ENCODE peak calls at places on chromosomes 1 and 21, in four cellular contexts. One of them, this sample, is unnamed.

GRCh38 chr1:44696789-44697188 is 22.3 kb downstream of the ARMH1 start:
- DNase-seq in IMR-90: no peak
- DNase-seq in GM23248: no peak
- DNase-seq in astrocyte: no peak
- DNase-seq in this sample: no peak

GRCh38 chr1:32918166-32918565 is 17.0 kb upstream of the TMEM54 start:
- DNase-seq in IMR-90: no peak
- DNase-seq in GM23248: no peak
- DNase-seq in astrocyte: no peak
- DNase-seq in this sample: no peak

GRCh38 chr1:111723871-111724270 is 15.3 kb downstream of the INKA2 start:
- DNase-seq in IMR-90: no peak
- DNase-seq in GM23248: no peak
- DNase-seq in astrocyte: no peak
- DNase-seq in this sample: no peak

GRCh38 chr1:208535518-208535917 is 291.3 kb upstream of the PLXNA2 start:
- DNase-seq in IMR-90: no peak
- DNase-seq in GM23248: no peak
- DNase-seq in astrocyte: no peak
- DNase-seq in this sample: no peak

GRCh38 chr1:29532741-29533140 is 296.4 kb downstream of the PTPRU start:
- DNase-seq in IMR-90: no peak
- DNase-seq in GM23248: no peak
- DNase-seq in astrocyte: peak; percentile 2
- DNase-seq in this sample: no peak

GRCh38 chr1:160577661-160578060 is 1.6 kb downstream of the CD84 start:
- DNase-seq in IMR-90: no peak
- DNase-seq in GM23248: no peak
- DNase-seq in astrocyte: no peak
- DNase-seq in this sample: no peak

GRCh38 chr1:173661271-173661670 is 8.4 kb downstream of the ANKRD45 start:
- DNase-seq in IMR-90: no peak
- DNase-seq in GM23248: no peak
- DNase-seq in astrocyte: no peak
- DNase-seq in this sample: no peak

GRCh38 chr1:116847688-116848531 is 61.8 kb upstream of the PTGFRN start:
- DNase-seq in IMR-90: peak; percentile 33
- DNase-seq in GM23248: peak; percentile 86
- DNase-seq in astrocyte: peak; percentile 69
- DNase-seq in this sample: no peak

GRCh38 chr1:168531605-168532345 is 12.0 kb downstream of the XCL2 start:
- DNase-seq in IMR-90: no peak
- DNase-seq in GM23248: no peak
- DNase-seq in astrocyte: peak; percentile 10
- DNase-seq in this sample: no peak

GRCh38 chr1:26998319-26999300 is 5.1 kb downstream of the TRNP1 start:
- DNase-seq in IMR-90: peak; percentile 55
- DNase-seq in GM23248: peak; percentile 77
- DNase-seq in astrocyte: no peak
- DNase-seq in this sample: no peak

GRCh38 chr21:35924714-35925301 is 135.5 kb downstream of the SETD4 start:
- DNase-seq in IMR-90: peak; percentile 96
- DNase-seq in GM23248: peak; percentile 72
- DNase-seq in astrocyte: peak; percentile 95
- DNase-seq in this sample: no peak

GRCh38 chr1:154351363-154352068 is 26.2 kb downstream of the ATP8B2 start:
- DNase-seq in IMR-90: no peak
- DNase-seq in GM23248: no peak
- DNase-seq in astrocyte: no peak
- DNase-seq in this sample: no peak

GRCh38 chr1:159188375-159188788 is 16.3 kb upstream of the ACKR1 start:
- DNase-seq in IMR-90: peak; percentile 22
- DNase-seq in GM23248: peak; percentile 48
- DNase-seq in astrocyte: peak; percentile 3
- DNase-seq in this sample: no peak

GRCh38 chr1:8343464-8344001 is 25.6 kb downstream of the SLC45A1 start:
- DNase-seq in IMR-90: peak; percentile 98
- DNase-seq in GM23248: peak; percentile 97
- DNase-seq in astrocyte: peak; percentile 95
- DNase-seq in this sample: peak; percentile 76

GRCh38 chr1:193264313-193265065 is 78.1 kb upstream of the B3GALT2 start:
- DNase-seq in IMR-90: peak; percentile 14
- DNase-seq in GM23248: peak; percentile 56
- DNase-seq in astrocyte: peak; percentile 71
- DNase-seq in this sample: no peak

GRCh38 chr1:207088731-207089626 is at the start of gene C4BPB:
- DNase-seq in IMR-90: no peak
- DNase-seq in GM23248: no peak
- DNase-seq in astrocyte: peak; percentile 16
- DNase-seq in this sample: no peak

GRCh38 chr1:236608930-236609726 is 4.8 kb upstream of the HEATR1 start:
- DNase-seq in IMR-90: peak; percentile 35
- DNase-seq in GM23248: peak; percentile 61
- DNase-seq in astrocyte: peak; percentile 6
- DNase-seq in this sample: peak; percentile 64

DNA sequence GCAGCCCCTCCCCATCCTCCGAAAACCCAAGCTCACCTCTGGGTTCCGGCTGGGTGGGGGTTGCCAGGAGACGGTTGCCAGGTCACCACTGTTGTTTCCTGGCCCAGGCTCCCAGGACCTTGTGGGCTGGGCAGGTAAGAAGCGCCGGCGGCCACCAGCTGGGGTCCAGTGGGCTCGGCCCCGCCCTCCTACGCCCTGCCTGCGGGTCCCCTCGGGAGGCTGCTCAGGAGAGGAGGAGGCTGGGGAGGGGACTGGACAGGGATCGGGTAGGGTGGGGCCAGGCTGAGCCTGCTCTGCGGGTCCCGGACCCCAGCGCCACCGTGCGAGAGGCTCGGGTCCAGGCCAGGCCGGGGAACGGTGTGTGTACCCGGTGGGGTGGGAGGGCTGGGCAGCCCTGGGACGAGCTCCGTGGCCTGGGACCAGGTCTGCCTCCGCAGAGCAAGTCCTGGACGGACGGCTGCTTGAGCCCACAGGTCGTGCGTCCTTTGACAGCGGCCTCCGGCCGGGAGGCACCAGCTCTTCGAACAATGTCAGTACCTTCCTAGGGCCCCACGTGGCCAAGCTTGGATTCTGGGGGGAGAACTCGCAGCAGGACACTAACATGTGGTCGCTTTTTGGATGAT is at the start of gene TTLL10:
- DNase-seq in IMR-90: no peak
- DNase-seq in GM23248: no peak
- DNase-seq in astrocyte: no peak
- DNase-seq in this sample: no peak
- H3K27me3 ChIP-seq in IMR-90: peaks cover 72% of the 10 kb centered on the region
- H3K27me3 ChIP-seq in GM23248: peaks cover 33% of the 10 kb centered on the region
- H3K27me3 ChIP-seq in astrocyte: peaks cover 35% of the 10 kb centered on the region
- H3K27me3 ChIP-seq in this sample: no peaks in the 10 kb centered on the region

GRCh38 chr1:85328713-85329376 is 52.4 kb upstream of the BCL10 start:
- DNase-seq in IMR-90: peak; percentile 99
- DNase-seq in GM23248: peak; percentile 95
- DNase-seq in astrocyte: peak; percentile 100
- DNase-seq in this sample: peak; percentile 73

GRCh38 chr1:85332575-85332974 is 56.1 kb upstream of the BCL10 start:
- DNase-seq in IMR-90: no peak
- DNase-seq in GM23248: no peak
- DNase-seq in astrocyte: no peak
- DNase-seq in this sample: no peak

GRCh38 chr1:85327759-85328158 is 51.3 kb upstream of the BCL10 start:
- DNase-seq in IMR-90: peak; percentile 35
- DNase-seq in GM23248: no peak
- DNase-seq in astrocyte: no peak
- DNase-seq in this sample: no peak

GRCh38 chr1:85330711-85331290 is 54.4 kb upstream of the BCL10 start:
- DNase-seq in IMR-90: peak; percentile 99
- DNase-seq in GM23248: peak; percentile 96
- DNase-seq in astrocyte: peak; percentile 99
- DNase-seq in this sample: no peak

DNA sequence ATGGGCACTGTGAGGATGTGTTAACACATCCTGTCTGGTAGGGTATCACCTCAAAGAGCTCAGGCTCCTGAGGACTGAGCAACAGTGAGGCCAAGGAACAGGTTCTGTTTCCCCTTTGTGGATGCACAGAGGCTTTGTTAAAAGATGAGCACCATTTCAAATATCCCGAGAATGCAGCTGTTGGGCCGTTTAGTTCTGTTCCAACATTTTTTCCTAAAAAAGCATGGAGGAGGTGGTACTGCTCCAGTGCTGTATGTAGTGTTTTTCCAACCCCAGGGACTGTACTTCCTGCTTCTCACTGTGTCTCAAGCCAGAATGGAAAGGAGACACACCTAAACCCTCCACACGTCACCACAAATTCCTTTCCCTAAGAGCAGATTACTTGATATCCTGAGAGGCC is 53.8 kb upstream of the BCL10 start:
- DNase-seq in IMR-90: peak; percentile 96
- DNase-seq in GM23248: peak; percentile 78
- DNase-seq in astrocyte: peak; percentile 99
- DNase-seq in this sample: peak; percentile 51
- H3K4me1 ChIP-seq in IMR-90: peaks cover 36% of the 10 kb centered on the region
- H3K4me1 ChIP-seq in GM23248: peaks cover 85% of the 10 kb centered on the region
- H3K4me1 ChIP-seq in astrocyte: peaks cover 44% of the 10 kb centered on the region
- H3K4me1 ChIP-seq in this sample: peaks cover 52% of the 10 kb centered on the region

DNA sequence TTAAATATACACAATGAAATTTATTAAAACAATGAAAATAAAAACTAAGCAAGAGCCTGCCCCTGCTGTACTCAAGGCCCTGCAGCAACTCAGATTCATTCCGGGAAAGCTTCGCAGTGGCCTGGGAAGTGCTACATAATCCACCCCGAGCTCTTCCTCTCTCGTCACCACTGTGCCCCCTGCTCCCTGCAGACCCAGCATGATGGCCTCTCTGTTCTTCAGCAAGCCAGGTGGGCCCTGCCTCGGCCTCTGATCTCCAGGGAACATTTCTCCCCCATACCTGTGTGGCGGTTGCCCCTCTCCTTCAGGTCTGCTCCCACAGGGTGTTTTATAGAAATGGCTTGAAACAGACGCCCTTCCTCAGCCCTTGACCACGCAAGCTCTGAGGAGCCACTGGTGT is 10.6 kb downstream of the RNF187 start:
- DNase-seq in IMR-90: no peak
- DNase-seq in GM23248: no peak
- DNase-seq in astrocyte: no peak
- DNase-seq in this sample: no peak
- H3K4me2 ChIP-seq in IMR-90: no peak overlapping the region
- H3K4me2 ChIP-seq in GM23248: no peak overlapping the region
- H3K4me2 ChIP-seq in astrocyte: no peak overlapping the region
- H3K4me2 ChIP-seq in this sample: no peak overlapping the region

GRCh38 chr1:53726009-53726600 is 12.9 kb downstream of the GLIS1 start:
- DNase-seq in IMR-90: no peak
- DNase-seq in GM23248: no peak
- DNase-seq in astrocyte: no peak
- DNase-seq in this sample: no peak
- H3K27me3 ChIP-seq in IMR-90: no peaks in the 10 kb centered on the region
- H3K27me3 ChIP-seq in GM23248: no peaks in the 10 kb centered on the region
- H3K27me3 ChIP-seq in astrocyte: no peaks in the 10 kb centered on the region
- H3K27me3 ChIP-seq in this sample: peaks cover 38% of the 10 kb centered on the region

GRCh38 chr1:22207605-22208264 is 64.8 kb upstream of the WNT4 start:
- DNase-seq in IMR-90: no peak
- DNase-seq in GM23248: peak; percentile 24
- DNase-seq in astrocyte: no peak
- DNase-seq in this sample: no peak
- H3K4me1 ChIP-seq in IMR-90: no peaks in the 10 kb centered on the region
- H3K4me1 ChIP-seq in GM23248: no peaks in the 10 kb centered on the region
- H3K4me1 ChIP-seq in astrocyte: no peaks in the 10 kb centered on the region
- H3K4me1 ChIP-seq in this sample: no peaks in the 10 kb centered on the region

GRCh38 chr21:23921670-23922418 is 1685.4 kb downstream of the MRPL39 start:
- DNase-seq in IMR-90: no peak
- DNase-seq in GM23248: no peak
- DNase-seq in astrocyte: no peak
- DNase-seq in this sample: no peak
- H3K4me2 ChIP-seq in IMR-90: no peak overlapping the region
- H3K4me2 ChIP-seq in GM23248: no peak overlapping the region
- H3K4me2 ChIP-seq in astrocyte: no peak overlapping the region
- H3K4me2 ChIP-seq in this sample: no peak overlapping the region

This sample was measured in PC-9.